ENCODE peak calls at places on chromosome 5, in eight cellular contexts. Y is CD8-positive, alpha-beta T cell; A is DND-41; R is upper lobe of right lung; D is heart left ventricle; O is esophagus squamous epithelium; U is cardiac fibroblast; G is retinal pigment epithelial cell. V is an unnamed sample.

GRCh38 chr5:58455966-58456365 is 3.9 kb downstream of the PLK2 start:
- DNase-seq in U (no peak), R (no peak), D (no peak), O (no peak), G (no peak), A (no peak), Y (no peak), V (no peak)

GRCh38 chr5:15940905-15941304 is 238.7 kb downstream of the MARCHF11 start:
- DNase-seq in A (no peak), G (no peak), U (no peak), Y (no peak), O (no peak), D (no peak), R (no peak), V (no peak)

GRCh38 chr5:168401880-168402279 is 84.4 kb upstream of the RARS1 start:
- DNase-seq in O (no peak), G (no peak), Y (no peak), R (no peak), A (no peak), D (no peak), U (no peak), V (no peak)

GRCh38 chr5:78005021-78005785 is 229.1 kb upstream of the TBCA start:
- DNase-seq in A (no peak), U (peak), D (no peak), R (no peak), O (no peak), G (no peak), Y (no peak), V (no peak)

GRCh38 chr5:149456597-149457392 is 77.7 kb upstream of the IL17B start:
- DNase-seq in Y (no peak), G (no peak), A (no peak), D (no peak), U (no peak), R (no peak), O (no peak), V (no peak)

GRCh38 chr5:15995206-15996052 is 184.2 kb downstream of the MARCHF11 start:
- DNase-seq in D (no peak), A (peak), O (no peak), U (peak), R (no peak), G (no peak), Y (no peak), V (no peak)

GRCh38 chr5:7397005-7397546 is 1.1 kb downstream of the ADCY2 start:
- DNase-seq in O (no peak), R (no peak), G (no peak), A (no peak), U (no peak), D (no peak), Y (no peak), V (no peak)

GRCh38 chr5:68562308-68562707 is 346.8 kb downstream of the PIK3R1 start:
- DNase-seq in D (no peak), U (peak), A (no peak), O (no peak), Y (no peak), G (peak), R (no peak), V (no peak)

GRCh38 chr5:82467006-82467561 is 188.9 kb upstream of the RPS23 start:
- DNase-seq in Y (no peak), O (no peak), G (no peak), A (no peak), D (no peak), R (no peak), U (peak), V (no peak)

GRCh38 chr5:172107606-172108005 is 80.4 kb downstream of the STK10 start:
- DNase-seq in G (peak), Y (no peak), D (no peak), U (peak), O (no peak), A (no peak), R (no peak), V (no peak)

GRCh38 chr5:146307796-146308195 is 30.8 kb upstream of the POU4F3 start:
- DNase-seq in D (no peak), O (no peak), U (no peak), R (no peak), A (no peak), Y (no peak), G (peak), V (no peak)

GRCh38 chr5:134530375-134531077 is 5.1 kb downstream of the JADE2 start:
- DNase-seq in A (no peak), R (no peak), O (no peak), Y (no peak), G (no peak), D (peak), U (no peak), V (no peak)

GRCh38 chr5:19795218-19795617 is 192.8 kb downstream of the CDH18 start:
- DNase-seq in G (no peak), O (no peak), Y (no peak), D (no peak), R (no peak), U (peak), A (no peak), V (no peak)

GRCh38 chr5:73892806-73893205 is 266.8 kb downstream of the ARHGEF28 start:
- DNase-seq in D (no peak), G (no peak), O (no peak), U (peak), A (no peak), Y (no peak), R (no peak), V (no peak)

GRCh38 chr5:138230261-138230660 is 17.1 kb upstream of the CDC23 start:
- DNase-seq in U (peak), Y (no peak), D (peak), O (no peak), R (no peak), A (no peak), G (peak), V (no peak)

GRCh38 chr5:15285901-15286583 is 213.9 kb upstream of the FBXL7 start:
- DNase-seq in D (no peak), Y (no peak), A (peak), O (no peak), G (no peak), R (no peak), U (peak), V (no peak)

GRCh38 chr5:39299962-39300361 is 64.3 kb downstream of the C9 start:
- DNase-seq in A (no peak), G (no peak), Y (no peak), O (no peak), D (no peak), U (no peak), R (no peak), V (no peak)

GRCh38 chr5:39273314-39273954 is 54.1 kb upstream of the FYB1 start:
- DNase-seq in A (no peak), G (no peak), R (no peak), D (no peak), O (no peak), U (no peak), Y (no peak), V (no peak)

GRCh38 chr5:114782869-114783268 is 386.8 kb downstream of the TRIM36 start:
- DNase-seq in R (peak), U (no peak), D (no peak), G (no peak), A (no peak), O (no peak), Y (no peak), V (no peak)

GRCh38 chr5:60148356-60148755 is 254.8 kb upstream of the PDE4D start:
- DNase-seq in A (no peak), O (no peak), G (no peak), D (no peak), R (no peak), Y (no peak), U (peak), V (no peak)

GRCh38 chr5:177130211-177131018 is 3.2 kb upstream of the NSD1 start:
- DNase-seq in A (no peak), D (no peak), Y (no peak), R (peak), U (peak), G (no peak), O (no peak), V (no peak)

GRCh38 chr5:177429248-177430045 is 3.0 kb downstream of the GRK6 start:
- DNase-seq in A (peak), O (peak), D (peak), R (peak), U (no peak), Y (peak), G (no peak), V (no peak)

GRCh38 chr5:88536146-88536545 is 267.5 kb upstream of the TMEM161B start:
- DNase-seq in U (no peak), G (no peak), O (no peak), Y (no peak), A (no peak), R (no peak), D (no peak), V (no peak)

GRCh38 chr5:122099060-122099790 is 21.2 kb upstream of the LOX start:
- DNase-seq in U (peak), Y (no peak), O (no peak), G (no peak), D (no peak), A (no peak), R (no peak), V (no peak)

GRCh38 chr5:124655943-124656459 is 90.4 kb downstream of the ZNF608 start:
- DNase-seq in A (no peak), Y (no peak), D (no peak), O (no peak), U (peak), R (no peak), G (peak), V (no peak)

GRCh38 chr5:174145821-174146220 is 100.3 kb downstream of the NSG2 start:
- DNase-seq in A (no peak), D (no peak), U (peak), O (no peak), Y (no peak), G (no peak), R (no peak), V (no peak)

GRCh38 chr5:88509403-88509802 is 240.8 kb upstream of the TMEM161B start:
- DNase-seq in G (peak), A (no peak), O (no peak), Y (no peak), U (no peak), R (no peak), D (no peak), V (no peak)

GRCh38 chr5:169142264-169142970 is 158.5 kb downstream of the SLIT3 start:
- DNase-seq in O (no peak), Y (no peak), D (peak), A (no peak), U (no peak), G (peak), R (no peak), V (no peak)

GRCh38 chr5:15383469-15383868 is 116.5 kb upstream of the FBXL7 start:
- DNase-seq in R (no peak), D (no peak), G (no peak), Y (no peak), A (peak), U (peak), O (no peak), V (no peak)

GRCh38 chr5:171907731-171908343 is 98.6 kb downstream of the FBXW11 start:
- DNase-seq in U (peak), O (no peak), G (no peak), A (peak), Y (peak), R (no peak), D (no peak), V (peak)

DNA sequence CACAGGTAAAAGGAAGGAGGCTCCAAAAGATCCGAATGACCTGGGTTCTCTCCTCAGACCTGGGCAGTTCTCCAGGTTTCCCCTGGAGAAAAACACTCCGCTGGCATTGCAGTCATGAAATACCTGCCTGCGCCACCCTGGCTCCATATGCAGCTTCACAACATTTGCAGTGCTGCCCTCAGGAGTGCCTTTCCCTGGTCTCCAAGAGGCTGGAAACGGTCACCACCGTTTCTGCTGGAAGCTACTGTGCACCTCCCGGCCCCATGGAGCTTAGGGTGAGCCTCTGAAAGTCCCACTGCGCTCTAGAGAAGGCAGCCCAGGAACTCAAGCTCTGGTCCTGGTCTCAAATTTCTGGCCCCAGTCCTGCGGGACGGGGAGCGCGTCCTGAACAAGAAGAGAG is 666 bp downstream of the UGT3A1 start:
- DNase-seq in R (no peak), A (no peak), O (no peak), D (no peak), Y (no peak), G (no peak), U (no peak), V (no peak)
- H3K4me3 ChIP-seq in R (no peak), A (no peak), O (no peak), D (no peak), Y (no peak), G (no peak), U (no peak), V (no peak)

DNA sequence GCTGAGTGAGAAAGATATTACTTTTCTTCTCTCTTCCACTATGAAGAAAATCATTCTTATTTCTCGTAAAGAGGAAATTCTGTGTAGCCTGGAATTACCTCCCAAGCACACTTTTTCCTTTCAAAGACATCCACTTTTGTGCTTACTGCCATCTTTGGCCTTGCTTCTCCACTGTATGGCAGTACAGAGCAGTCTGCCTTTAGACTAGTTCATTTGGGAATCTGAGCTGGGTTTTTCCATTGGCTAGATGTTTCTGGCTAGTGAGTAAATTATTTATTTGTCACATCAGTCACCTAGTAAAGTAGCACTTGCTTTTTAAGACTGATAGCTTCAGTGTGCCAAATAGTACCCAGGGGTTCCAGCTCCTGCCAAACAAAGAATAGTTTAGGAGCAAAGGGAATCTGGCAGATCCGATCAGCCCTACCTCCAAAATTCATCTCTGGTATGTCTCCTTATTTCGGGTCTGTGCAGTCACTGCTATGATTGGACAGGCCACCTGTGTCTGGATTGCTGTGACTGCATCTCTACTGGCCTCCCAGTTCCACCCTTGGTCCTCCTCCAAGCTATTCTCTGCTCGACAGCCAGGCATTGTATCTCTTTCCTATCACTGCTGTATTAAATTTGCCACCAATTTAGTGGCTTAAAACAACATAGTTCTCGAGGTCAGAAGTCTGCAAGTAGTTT is 97.6 kb downstream of the NUDT12 start:
- DNase-seq in O (no peak), D (no peak), R (no peak), A (no peak), G (no peak), Y (no peak), U (no peak), V (no peak)
- TF ChIP-seq CTCF in O (no peak), D (no peak), R (no peak), A (no peak), G (peak), Y (no peak), U (no peak), V (no peak)

GRCh38 chr5:96933764-96934163 is 2.1 kb upstream of the LNPEP start:
- DNase-seq in G (no peak), O (no peak), R (no peak), A (no peak), U (no peak), Y (no peak), D (no peak), V (no peak)
- H3K4me3 ChIP-seq in G (peak), O (peak), R (peak), A (peak), U (peak), Y (peak), D (peak), V (peak)

DNA sequence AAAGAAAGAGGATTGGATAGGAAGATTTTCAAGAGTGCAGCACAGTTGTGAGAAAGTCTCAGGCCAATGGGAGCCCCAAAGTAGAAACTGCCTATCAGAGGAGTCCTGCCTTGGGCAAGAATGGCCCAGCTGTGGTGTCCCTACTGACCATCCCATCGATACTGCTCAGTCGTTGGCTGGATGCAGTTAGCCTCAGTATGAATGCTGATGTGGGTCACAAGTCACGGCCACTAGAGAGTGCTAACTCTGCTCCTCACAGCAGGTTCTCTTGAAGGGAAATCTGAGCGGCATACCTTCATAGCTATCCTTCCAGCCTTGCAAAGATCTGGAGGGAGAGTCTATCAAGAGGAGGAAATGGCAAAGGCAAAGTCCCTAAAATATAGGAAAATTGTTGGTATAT is 11.6 kb upstream of the CETN3 start:
- DNase-seq in A (no peak), D (no peak), Y (no peak), O (no peak), R (no peak), U (peak), G (no peak), V (no peak)
- TF ChIP-seq CTCF in A (no peak), D (no peak), Y (no peak), O (no peak), R (peak), U (peak), G (peak), V (peak)

GRCh38 chr5:522899-523657 is 1.2 kb downstream of the SLC9A3 start:
- DNase-seq in O (no peak), D (no peak), U (no peak), A (no peak), Y (no peak), G (no peak), R (no peak), V (no peak)
- H3K4me3 ChIP-seq in O (no peak), D (no peak), U (no peak), A (no peak), Y (no peak), G (no peak), R (no peak), V (no peak)

DNA sequence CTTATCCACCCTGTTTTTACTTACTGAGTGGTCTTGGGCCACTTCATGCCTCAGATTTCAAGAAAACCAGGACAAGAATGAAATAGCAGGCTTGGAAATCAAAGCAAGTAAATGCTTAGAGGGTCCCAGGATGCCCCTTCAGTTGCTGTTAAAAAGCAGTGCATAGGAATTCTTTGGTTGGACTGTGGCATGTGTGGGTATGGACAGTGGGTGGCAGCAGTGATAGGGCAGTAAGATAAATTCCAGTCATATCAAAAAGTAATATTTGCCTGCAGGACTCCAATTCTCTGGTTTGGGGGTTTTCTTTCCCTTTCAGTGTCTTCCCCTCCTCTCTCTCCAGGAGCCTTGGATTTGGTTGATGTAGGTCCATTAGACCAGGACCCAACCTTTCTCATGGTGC is 306.7 kb upstream of the CLINT1 start:
- DNase-seq in Y (no peak), A (no peak), R (no peak), U (no peak), D (no peak), O (no peak), G (no peak), V (no peak)
- TF ChIP-seq CTCF in Y (no peak), A (peak), R (no peak), U (no peak), D (no peak), O (no peak), G (peak), V (no peak)

GRCh38 chr5:17436345-17436744 is 61.7 kb upstream of the TAF11L2 start:
- DNase-seq in D (no peak), R (no peak), U (no peak), O (no peak), G (no peak), A (no peak), Y (no peak), V (no peak)
- H3K4me3 ChIP-seq in D (no peak), R (peak), U (no peak), O (peak), G (no peak), A (no peak), Y (no peak), V (no peak)

GRCh38 chr5:159273923-159274322 is 10.8 kb downstream of the UBLCP1 start:
- DNase-seq in R (no peak), G (no peak), Y (no peak), O (no peak), U (no peak), D (no peak), A (no peak), V (no peak)
- TF ChIP-seq CTCF in R (no peak), G (no peak), Y (no peak), O (no peak), U (no peak), D (no peak), A (no peak), V (no peak)

DNA sequence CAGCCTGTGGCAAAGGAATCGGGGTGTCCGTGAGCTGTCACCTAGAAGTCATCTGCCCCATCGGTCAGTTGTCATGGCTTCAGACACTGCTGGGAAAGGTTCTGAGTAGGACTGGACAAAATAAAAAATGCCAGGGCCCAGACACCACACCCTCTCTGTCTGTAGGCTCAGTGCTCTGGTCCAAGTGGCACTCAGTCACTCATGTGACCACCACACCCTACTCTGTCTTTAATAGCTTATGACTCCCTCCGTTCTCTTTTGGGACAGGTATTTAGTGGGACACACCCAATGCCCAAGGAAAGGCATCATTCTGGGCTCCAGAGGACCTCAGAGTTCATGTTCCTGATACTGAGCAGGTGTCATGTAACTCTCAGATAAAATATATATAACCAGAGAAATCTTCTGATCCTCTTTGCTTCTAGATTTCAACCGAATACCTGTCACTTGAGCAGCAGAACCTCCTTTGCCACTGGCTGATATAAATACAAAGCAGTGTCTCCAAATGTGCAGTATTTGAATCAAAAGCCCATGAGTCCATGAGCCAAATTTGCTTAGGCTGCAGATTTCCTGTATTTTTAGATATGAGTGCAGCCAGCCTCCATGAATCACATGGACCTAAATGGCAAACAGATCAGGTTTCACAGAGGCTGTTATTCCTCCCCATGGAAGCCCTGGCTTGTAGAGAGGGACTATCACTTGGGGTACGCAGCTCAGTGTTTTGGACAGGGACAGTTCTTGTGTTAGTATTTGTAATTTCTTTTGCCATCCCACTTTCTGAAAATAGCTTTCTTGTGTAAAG is 272.0 kb downstream of the ARHGAP26 start:
- DNase-seq in R (no peak), Y (no peak), D (no peak), O (no peak), U (no peak), A (no peak), G (no peak), V (no peak)
- H3K4me3 ChIP-seq in R (no peak), Y (no peak), D (no peak), O (no peak), U (no peak), A (no peak), G (no peak), V (no peak)

GRCh38 chr5:64074533-64074932 is 91.1 kb upstream of the RNF180 start:
- DNase-seq in R (no peak), D (no peak), A (peak), Y (no peak), U (peak), O (no peak), G (peak), V (no peak)
- TF ChIP-seq CTCF in R (peak), D (peak), A (peak), Y (no peak), U (peak), O (no peak), G (peak), V (peak)

V was measured in GM12864.